ENCODE peak calls at places on chromosomes 1 and 21, in four cellular contexts. E, G, U and Z are unnamed samples.

GRCh38 chr1:39305555-39305954 is 101.1 kb downstream of the MACF1 start:
- DNase-seq in G (no peak), U (no peak), E (no peak), Z (no peak)

GRCh38 chr1:38486115-38486514 is 373.5 kb downstream of the RRAGC start:
- DNase-seq in E (no peak), G (no peak), U (no peak), Z (no peak)

GRCh38 chr1:117606608-117607261 is 887 bp downstream of the TENT5C start:
- DNase-seq in E (peak), U (peak), G (no peak), Z (no peak)

GRCh38 chr1:100597069-100597741 is 59.3 kb downstream of the GPR88 start:
- DNase-seq in E (no peak), U (no peak), G (no peak), Z (no peak)

GRCh38 chr1:222424826-222425225 is 123.1 kb downstream of the HHIPL2 start:
- DNase-seq in U (no peak), E (no peak), G (no peak), Z (no peak)

GRCh38 chr1:226563666-226564065 is 15.1 kb downstream of the STUM start:
- DNase-seq in U (peak), G (no peak), E (no peak), Z (no peak)

GRCh38 chr1:48610628-48611542 is 138.9 kb upstream of the SPATA6 start:
- DNase-seq in E (no peak), G (no peak), U (peak), Z (peak)

GRCh38 chr21:46033410-46034404 is 52.1 kb downstream of the COL6A1 start:
- DNase-seq in U (peak), E (no peak), G (no peak), Z (peak)

GRCh38 chr1:15207031-15207828 is 39.8 kb upstream of the FHAD1 start:
- DNase-seq in E (no peak), G (no peak), U (peak), Z (no peak)

GRCh38 chr1:14149431-14149830 is 449.1 kb upstream of the KAZN start:
- DNase-seq in U (no peak), G (no peak), E (no peak), Z (no peak)
- TF ChIP-seq CTCF in U (no peak), G (no peak), E (no peak), Z (no peak)

DNA sequence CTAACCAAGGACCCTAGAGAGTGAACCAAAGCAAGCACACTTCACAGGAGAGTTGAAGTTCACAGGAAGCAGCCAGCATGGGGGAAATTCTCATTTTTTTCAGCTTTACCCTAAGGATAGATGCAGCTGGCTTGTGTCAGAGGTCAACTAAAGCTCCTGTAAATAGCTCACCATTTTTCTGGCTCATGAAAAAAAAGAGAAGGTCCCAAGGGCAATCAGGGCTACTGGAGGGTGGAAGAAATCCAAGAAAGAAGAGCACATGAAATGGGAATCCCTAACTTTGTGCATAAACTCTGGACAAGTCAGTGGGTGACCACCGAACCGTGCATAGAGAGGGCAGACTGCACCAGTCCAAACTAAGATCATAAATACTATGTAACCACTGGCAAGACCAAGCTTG is 58.4 kb downstream of the KCNJ15 start:
- DNase-seq in G (no peak), U (no peak), E (no peak), Z (no peak)
- TF ChIP-seq CTCF in G (no peak), U (no peak), E (no peak), Z (no peak)

DNA sequence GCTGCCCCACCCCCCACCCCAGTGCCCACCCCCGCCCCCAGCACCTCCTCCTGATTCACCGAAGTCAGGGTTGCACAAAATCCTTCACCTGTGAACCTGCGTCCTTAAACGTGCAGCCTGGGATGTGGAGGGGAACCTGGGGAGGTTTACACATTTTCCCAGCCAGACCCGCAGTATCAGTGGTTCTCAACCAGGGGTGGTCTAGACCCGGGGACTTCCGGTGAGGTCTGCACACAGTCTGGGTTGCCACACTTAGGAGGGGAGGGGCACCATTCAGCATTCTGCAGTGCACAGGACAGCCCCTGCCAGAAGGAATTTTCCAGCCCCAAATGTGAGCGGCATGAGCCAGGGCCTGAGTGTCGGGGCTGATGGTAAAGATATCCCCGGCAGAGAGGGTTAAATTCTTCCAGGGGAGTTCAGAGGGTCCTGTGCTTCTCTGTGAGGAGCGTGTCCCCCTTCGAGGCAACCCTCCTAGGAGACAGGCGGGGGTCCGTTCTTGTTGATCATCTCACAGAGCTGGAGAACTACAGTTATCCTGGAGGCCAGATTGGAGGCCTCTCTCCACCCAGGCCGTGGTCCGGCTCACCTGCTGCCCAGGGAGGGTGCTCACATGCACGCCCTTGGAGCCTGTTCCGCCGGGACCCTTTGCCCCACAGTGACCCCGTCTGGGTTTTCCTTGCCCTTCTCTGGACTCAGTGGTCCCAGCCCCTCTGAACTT is 113.6 kb downstream of the SIK1 start:
- DNase-seq in G (no peak), E (no peak), U (no peak), Z (no peak)
- TF ChIP-seq CTCF in G (no peak), E (no peak), U (no peak), Z (no peak)

DNA sequence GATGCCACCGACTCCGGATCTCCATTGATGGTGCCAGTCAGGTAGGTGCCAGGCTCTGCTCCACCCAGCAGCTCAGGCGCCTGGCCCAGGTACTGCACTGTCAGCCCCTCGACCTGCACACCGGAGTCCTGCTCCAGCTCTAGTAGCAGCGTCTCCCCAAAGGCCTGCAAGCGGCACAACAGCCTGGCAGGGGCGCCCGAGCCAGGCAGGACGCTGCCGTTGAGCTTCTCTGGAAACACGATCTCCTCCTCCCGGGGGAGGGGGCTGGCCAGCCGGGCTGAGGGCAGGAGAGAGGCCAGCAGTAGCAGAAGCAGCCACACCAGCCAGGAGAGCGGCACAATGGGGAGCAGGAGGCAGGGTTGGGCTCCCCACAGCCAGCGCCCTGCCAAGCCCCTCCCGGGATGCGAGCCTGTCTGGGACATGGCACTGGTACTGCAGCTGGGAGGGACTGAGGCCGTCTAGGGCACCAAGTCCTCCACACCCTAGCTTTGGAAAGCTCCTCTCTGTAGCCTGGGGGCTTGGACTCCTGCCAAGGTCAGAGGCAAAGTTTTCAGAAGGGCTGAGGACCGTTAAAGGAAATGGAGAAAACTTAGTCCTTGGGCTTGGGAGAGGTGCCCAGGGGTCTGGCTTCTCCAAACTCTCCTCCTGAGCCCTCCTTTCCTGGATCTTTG is 513 bp downstream of the ADAMTS4 start:
- DNase-seq in G (no peak), U (no peak), E (no peak), Z (peak)
- TF ChIP-seq CTCF in G (no peak), U (no peak), E (no peak), Z (no peak)

GRCh38 chr1:203117611-203118575 is 9.6 kb upstream of the ADORA1 start:
- DNase-seq in G (no peak), E (peak), U (peak), Z (peak)
- TF ChIP-seq CTCF in G (peak), E (peak), U (peak), Z (peak)